ENCODE peak calls at places on chromosomes 6 and 20, in eight cellular contexts. D, Y, C, L, A, W, H and J are unnamed samples.
A peak's percentile ranks its signal among the peaks of the same experiment; 100 is the strongest.

GRCh38 chr6:17091122-17091521 is 10.7 kb upstream of the STMND1 start:
- DNase-seq in D (no peak), C (peak; percentile 29), H (no peak), L (no peak), W (no peak), A (no peak), Y (no peak), J (no peak)

GRCh38 chr20:44738779-44739477 is 6.7 kb upstream of the KCNK15 start:
- DNase-seq in A (no peak), W (no peak), Y (peak; percentile 79), C (peak; percentile 85), H (peak; percentile 60), L (no peak), D (no peak), J (peak; percentile 64)

GRCh38 chr6:36724514-36725385 is 27.1 kb downstream of the RAB44 start:
- DNase-seq in Y (peak; percentile 89), H (peak; percentile 55), D (peak; percentile 70), L (no peak), A (peak; percentile 56), W (no peak), C (peak; percentile 77), J (peak; percentile 66)

GRCh38 chr6:79833264-79833663 is 114.1 kb downstream of the ELOVL4 start:
- DNase-seq in H (no peak), D (no peak), Y (no peak), L (no peak), A (no peak), W (no peak), C (peak; percentile 7), J (no peak)

GRCh38 chr6:3750324-3751018 is 1.0 kb downstream of the PXDC1 start:
- DNase-seq in H (peak; percentile 87), Y (peak; percentile 87), D (peak; percentile 95), L (peak; percentile 94), W (peak; percentile 96), A (peak; percentile 88), C (peak; percentile 82), J (peak; percentile 92)

GRCh38 chr6:145623231-145623630 is 112.1 kb downstream of the EPM2A start:
- DNase-seq in Y (no peak), W (no peak), D (no peak), A (no peak), L (no peak), C (no peak), H (no peak), J (no peak)

GRCh38 chr6:166237611-166238010 is 70.0 kb upstream of the TBXT start:
- DNase-seq in W (no peak), H (no peak), L (no peak), D (no peak), Y (no peak), A (no peak), C (no peak), J (no peak)

GRCh38 chr6:14732845-14733757 is 512.8 kb upstream of the JARID2 start:
- DNase-seq in Y (no peak), H (no peak), A (no peak), W (no peak), L (no peak), D (no peak), C (peak; percentile 23), J (no peak)

GRCh38 chr6:139569561-139569960 is 195.1 kb upstream of the CITED2 start:
- DNase-seq in H (no peak), A (no peak), W (no peak), D (no peak), L (no peak), C (no peak), Y (no peak), J (no peak)

GRCh38 chr6:139570166-139570565 is 195.7 kb upstream of the CITED2 start:
- DNase-seq in H (no peak), W (no peak), D (no peak), L (no peak), C (no peak), A (no peak), Y (no peak), J (no peak)

GRCh38 chr6:139568956-139569538 is 194.6 kb upstream of the CITED2 start:
- DNase-seq in H (no peak), W (no peak), D (no peak), C (peak; percentile 82), L (no peak), Y (no peak), A (no peak), J (no peak)

GRCh38 chr6:139567095-139567494 is 192.6 kb upstream of the CITED2 start:
- DNase-seq in H (no peak), W (no peak), C (no peak), Y (no peak), D (no peak), A (no peak), L (no peak), J (no peak)

DNA sequence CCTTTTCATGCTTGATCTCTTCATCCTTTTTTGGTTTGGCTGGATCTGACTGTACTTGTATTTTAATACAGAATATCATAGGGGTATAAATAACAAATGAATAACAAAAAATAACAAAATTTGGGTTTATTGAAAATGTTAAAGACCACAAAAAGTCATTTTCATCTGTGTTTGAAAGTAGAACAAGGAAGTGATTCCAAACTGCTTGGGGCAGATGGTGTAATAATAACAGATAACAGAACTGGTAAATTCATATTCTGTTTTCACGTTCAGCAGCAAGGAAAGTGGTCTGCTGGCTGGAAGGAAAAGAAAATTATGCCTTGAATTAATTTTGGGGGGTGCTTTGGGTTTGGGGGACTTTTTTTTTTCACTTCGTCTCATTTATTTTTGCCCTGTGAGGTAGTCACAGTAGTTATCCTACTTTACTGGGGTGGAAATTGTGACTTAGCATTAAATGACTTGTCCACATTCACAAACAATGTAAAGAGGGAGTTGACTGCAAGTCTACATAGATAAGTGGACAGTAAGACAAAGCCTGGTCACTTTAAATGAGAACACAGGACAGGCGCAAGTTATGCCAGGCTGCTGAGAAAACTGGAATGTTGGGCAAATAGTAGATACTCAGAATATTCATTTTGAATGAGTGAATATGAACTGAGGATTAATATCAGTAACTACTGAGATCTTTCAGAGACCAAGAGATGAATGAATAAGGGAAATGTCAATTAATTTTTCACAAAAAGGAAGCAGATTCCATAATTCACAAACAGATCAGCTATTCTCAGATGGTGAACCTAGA is 193.9 kb upstream of the CITED2 start:
- DNase-seq in Y (no peak), L (no peak), A (no peak), C (no peak), W (no peak), D (no peak), H (no peak), J (no peak)
- H3K4me3 ChIP-seq in Y (no peak overlapping the region), L (no peak overlapping the region), A (no peak overlapping the region), C (no peak overlapping the region), W (no peak overlapping the region), D (no peak overlapping the region), H (no peak overlapping the region), J (no peak overlapping the region)

GRCh38 chr6:89950879-89951391 is 56.7 kb downstream of the GJA10 start:
- DNase-seq in L (no peak), A (no peak), Y (no peak), H (no peak), C (peak; percentile 75), W (no peak), D (no peak), J (no peak)

GRCh38 chr6:89950446-89950845 is 56.2 kb downstream of the GJA10 start:
- DNase-seq in H (no peak), W (no peak), L (no peak), C (no peak), D (no peak), Y (no peak), A (no peak), J (no peak)

GRCh38 chr6:89952696-89953095 is 58.4 kb downstream of the GJA10 start:
- DNase-seq in C (peak; percentile 49), H (no peak), L (no peak), D (no peak), A (no peak), Y (no peak), W (no peak), J (no peak)

GRCh38 chr6:89952361-89952680 is 58.1 kb downstream of the GJA10 start:
- DNase-seq in Y (no peak), A (no peak), W (no peak), L (no peak), C (no peak), D (no peak), H (no peak), J (no peak)

DNA sequence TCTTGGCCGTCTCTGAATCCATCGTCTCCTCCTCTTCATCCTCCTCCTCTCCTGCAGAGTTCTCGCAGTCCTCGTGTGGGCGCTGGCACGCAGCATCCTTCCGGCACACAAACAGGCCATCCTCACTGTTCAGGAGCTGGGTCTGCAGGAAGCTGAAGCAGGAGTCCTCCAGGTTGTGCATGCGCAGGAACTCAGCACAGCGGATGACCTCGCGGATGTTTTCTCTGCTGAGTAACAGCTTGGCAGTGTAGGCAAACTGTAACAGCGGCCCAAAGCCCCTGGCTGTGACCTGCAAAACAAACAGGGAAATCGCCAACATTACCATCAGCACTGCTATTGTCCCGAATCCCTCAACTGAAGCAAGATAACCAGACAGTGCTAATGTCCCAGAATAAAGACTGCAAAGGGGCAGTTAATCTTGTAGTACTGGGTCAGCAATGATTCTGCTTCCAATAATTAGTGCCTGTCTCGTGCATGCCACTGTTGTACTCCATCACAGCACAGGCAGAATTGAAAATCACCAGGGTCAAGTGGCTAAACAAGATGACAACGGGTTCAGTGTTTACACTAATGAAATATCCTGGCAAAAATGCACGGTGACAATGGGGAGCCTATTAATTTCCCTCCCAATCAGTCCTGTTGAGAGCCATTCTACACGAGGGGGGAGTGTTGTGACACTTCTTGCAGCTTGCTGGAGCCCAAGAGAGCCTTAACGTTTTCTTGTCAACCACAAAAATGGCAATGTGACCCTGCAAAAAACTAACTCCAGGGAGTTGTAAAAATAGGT is 57.5 kb downstream of the GJA10 start:
- DNase-seq in C (peak; percentile 40), Y (no peak), L (no peak), W (no peak), H (no peak), D (no peak), A (no peak), J (no peak)
- TF ChIP-seq CTCF in C (no peak), Y (no peak), L (no peak), W (no peak), H (no peak), D (no peak), A (no peak), J (no peak)

GRCh38 chr6:34317172-34317477 is 68.3 kb upstream of the SMIM29 start:
- DNase-seq in A (no peak), H (no peak), W (no peak), L (no peak), D (no peak), Y (no peak), C (no peak), J (no peak)
- H3K4me1 ChIP-seq in A (peaks cover 76% of the 10 kb centered on the region), H (no peaks in the 10 kb centered on the region), W (peaks cover 31% of the 10 kb centered on the region), L (peaks cover 32% of the 10 kb centered on the region), D (peaks cover 6% of the 10 kb centered on the region), Y (peaks cover 40% of the 10 kb centered on the region), C (no peaks in the 10 kb centered on the region), J (peaks cover 47% of the 10 kb centered on the region)

GRCh38 chr6:31270788-31271640 is 878 bp downstream of the HLA-C start:
- DNase-seq in D (peak; percentile 87), A (peak; percentile 52), C (peak; percentile 64), Y (peak; percentile 82), W (peak; percentile 85), H (peak; percentile 76), L (peak; percentile 96), J (peak; percentile 81)

GRCh38 chr6:31271641-31272357 is at the start of gene HLA-C:
- DNase-seq in W (peak; percentile 97), Y (peak; percentile 94), D (peak; percentile 98), A (peak; percentile 85), C (peak; percentile 95), H (peak; percentile 92), L (peak; percentile 92), J (peak; percentile 87)

GRCh38 chr6:31267504-31268371 is 4.2 kb downstream of the HLA-C start:
- DNase-seq in L (no peak), W (no peak), A (no peak), D (no peak), C (no peak), Y (no peak), H (no peak), J (no peak)

GRCh38 chr6:31272856-31273626 is 1.1 kb upstream of the HLA-C start:
- DNase-seq in Y (no peak), C (no peak), D (no peak), A (no peak), L (no peak), H (no peak), W (no peak), J (no peak)

GRCh38 chr6:31272431-31272830 is 539 bp upstream of the HLA-C start:
- DNase-seq in L (no peak), H (no peak), D (no peak), C (peak; percentile 7), A (no peak), W (no peak), Y (no peak), J (no peak)
- H3K4me3 ChIP-seq in L (peak overlapping the region; percentile 100), H (peak overlapping the region; percentile 93), D (peak overlapping the region; percentile 73), C (peak overlapping the region; percentile 56), A (peak overlapping the region; percentile 80), W (peak overlapping the region; percentile 72), Y (peak overlapping the region; percentile 44), J (peak overlapping the region; percentile 87)